ENCODE peak calls at places on chromosome 7, in nine cellular contexts. One of them, this sample, is unnamed.

GRCh38 chr7:149772821-149773425 is 465 bp downstream of the ZNF467 start:
- DNase-seq in kidney: peak; percentile 85
- DNase-seq in right lobe of liver: peak; percentile 48
- DNase-seq in psoas muscle: no peak
- DNase-seq in cardiac muscle cell: no peak
- DNase-seq in tibial artery: no peak
- DNase-seq in fibroblast of pulmonary artery: no peak
- DNase-seq in A673: peak; percentile 37
- DNase-seq in HFF-Myc: no peak
- DNase-seq in this sample: peak; percentile 48

GRCh38 chr7:1096156-1097119 is 8.5 kb downstream of the GPER1 start:
- DNase-seq in psoas muscle: no peak
- DNase-seq in cardiac muscle cell: no peak
- DNase-seq in tibial artery: no peak
- DNase-seq in A673: no peak
- DNase-seq in fibroblast of pulmonary artery: no peak
- DNase-seq in HFF-Myc: no peak
- DNase-seq in kidney: peak; percentile 80
- DNase-seq in right lobe of liver: peak; percentile 75
- DNase-seq in this sample: no peak

GRCh38 chr7:50837965-50838364 is 55.3 kb upstream of the GRB10 start:
- DNase-seq in cardiac muscle cell: peak; percentile 48
- DNase-seq in HFF-Myc: no peak
- DNase-seq in A673: no peak
- DNase-seq in right lobe of liver: no peak
- DNase-seq in fibroblast of pulmonary artery: peak; percentile 82
- DNase-seq in tibial artery: no peak
- DNase-seq in kidney: no peak
- DNase-seq in psoas muscle: no peak
- DNase-seq in this sample: no peak

GRCh38 chr7:155352076-155352752 is 54.5 kb downstream of the INSIG1 start:
- DNase-seq in tibial artery: no peak
- DNase-seq in psoas muscle: no peak
- DNase-seq in cardiac muscle cell: no peak
- DNase-seq in HFF-Myc: no peak
- DNase-seq in fibroblast of pulmonary artery: no peak
- DNase-seq in right lobe of liver: no peak
- DNase-seq in kidney: peak; percentile 58
- DNase-seq in A673: no peak
- DNase-seq in this sample: no peak

GRCh38 chr7:157490465-157490912 is 153.7 kb downstream of the DNAJB6 start:
- DNase-seq in A673: peak; percentile 22
- DNase-seq in kidney: no peak
- DNase-seq in tibial artery: no peak
- DNase-seq in cardiac muscle cell: peak; percentile 72
- DNase-seq in psoas muscle: no peak
- DNase-seq in right lobe of liver: no peak
- DNase-seq in HFF-Myc: no peak
- DNase-seq in fibroblast of pulmonary artery: peak; percentile 52
- DNase-seq in this sample: no peak

GRCh38 chr7:157520249-157520648 is 183.4 kb downstream of the DNAJB6 start:
- DNase-seq in kidney: no peak
- DNase-seq in right lobe of liver: no peak
- DNase-seq in fibroblast of pulmonary artery: no peak
- DNase-seq in A673: no peak
- DNase-seq in cardiac muscle cell: no peak
- DNase-seq in HFF-Myc: no peak
- DNase-seq in psoas muscle: no peak
- DNase-seq in tibial artery: no peak
- DNase-seq in this sample: no peak

GRCh38 chr7:28855538-28856217 is 102.5 kb downstream of the TRIL start:
- DNase-seq in right lobe of liver: peak; percentile 18
- DNase-seq in fibroblast of pulmonary artery: peak; percentile 80
- DNase-seq in HFF-Myc: peak; percentile 87
- DNase-seq in A673: peak; percentile 71
- DNase-seq in cardiac muscle cell: peak; percentile 72
- DNase-seq in tibial artery: no peak
- DNase-seq in psoas muscle: no peak
- DNase-seq in kidney: no peak
- DNase-seq in this sample: no peak

GRCh38 chr7:107694395-107694794 is 33.8 kb downstream of the SLC26A4 start:
- DNase-seq in A673: no peak
- DNase-seq in kidney: no peak
- DNase-seq in psoas muscle: no peak
- DNase-seq in right lobe of liver: no peak
- DNase-seq in HFF-Myc: no peak
- DNase-seq in cardiac muscle cell: peak; percentile 67
- DNase-seq in tibial artery: no peak
- DNase-seq in fibroblast of pulmonary artery: peak; percentile 74
- DNase-seq in this sample: no peak

GRCh38 chr7:119935418-119936025 is 337.5 kb upstream of the KCND2 start:
- DNase-seq in A673: peak; percentile 52
- DNase-seq in tibial artery: no peak
- DNase-seq in cardiac muscle cell: peak; percentile 76
- DNase-seq in fibroblast of pulmonary artery: peak; percentile 71
- DNase-seq in right lobe of liver: no peak
- DNase-seq in kidney: no peak
- DNase-seq in psoas muscle: no peak
- DNase-seq in HFF-Myc: peak; percentile 1
- DNase-seq in this sample: no peak

GRCh38 chr7:42272793-42273665 is 36.0 kb upstream of the GLI3 start:
- DNase-seq in fibroblast of pulmonary artery: peak; percentile 57
- DNase-seq in HFF-Myc: peak; percentile 52
- DNase-seq in tibial artery: no peak
- DNase-seq in right lobe of liver: no peak
- DNase-seq in A673: peak; percentile 45
- DNase-seq in cardiac muscle cell: peak; percentile 76
- DNase-seq in kidney: no peak
- DNase-seq in psoas muscle: no peak
- DNase-seq in this sample: no peak
- TF ChIP-seq CTCF in fibroblast of pulmonary artery: peak; percentile 57
- TF ChIP-seq CTCF in HFF-Myc: peak; percentile 59
- TF ChIP-seq CTCF in tibial artery: no peak
- TF ChIP-seq CTCF in right lobe of liver: no peak
- TF ChIP-seq CTCF in A673: peak; percentile 56
- TF ChIP-seq CTCF in cardiac muscle cell: peak; percentile 68
- TF ChIP-seq CTCF in kidney: no peak
- TF ChIP-seq CTCF in psoas muscle: no peak
- TF ChIP-seq CTCF in this sample: no peak

GRCh38 chr7:14738086-14738485 is 164.5 kb downstream of the DGKB start:
- DNase-seq in A673: no peak
- DNase-seq in tibial artery: no peak
- DNase-seq in fibroblast of pulmonary artery: no peak
- DNase-seq in psoas muscle: no peak
- DNase-seq in kidney: no peak
- DNase-seq in HFF-Myc: no peak
- DNase-seq in right lobe of liver: no peak
- DNase-seq in cardiac muscle cell: no peak
- DNase-seq in this sample: no peak

GRCh38 chr7:14745076-14745475 is 157.5 kb downstream of the DGKB start:
- DNase-seq in kidney: no peak
- DNase-seq in HFF-Myc: no peak
- DNase-seq in tibial artery: no peak
- DNase-seq in psoas muscle: no peak
- DNase-seq in cardiac muscle cell: no peak
- DNase-seq in A673: no peak
- DNase-seq in fibroblast of pulmonary artery: no peak
- DNase-seq in right lobe of liver: no peak
- DNase-seq in this sample: no peak

GRCh38 chr7:14739496-14740185 is 162.9 kb downstream of the DGKB start:
- DNase-seq in tibial artery: no peak
- DNase-seq in right lobe of liver: no peak
- DNase-seq in cardiac muscle cell: no peak
- DNase-seq in kidney: no peak
- DNase-seq in fibroblast of pulmonary artery: no peak
- DNase-seq in A673: no peak
- DNase-seq in HFF-Myc: no peak
- DNase-seq in psoas muscle: no peak
- DNase-seq in this sample: no peak

GRCh38 chr7:14734839-14735321 is 167.7 kb downstream of the DGKB start:
- DNase-seq in fibroblast of pulmonary artery: no peak
- DNase-seq in kidney: no peak
- DNase-seq in A673: peak; percentile 62
- DNase-seq in right lobe of liver: no peak
- DNase-seq in tibial artery: no peak
- DNase-seq in cardiac muscle cell: no peak
- DNase-seq in psoas muscle: no peak
- DNase-seq in HFF-Myc: no peak
- DNase-seq in this sample: peak; percentile 18

GRCh38 chr7:14740606-14741005 is 161.9 kb downstream of the DGKB start:
- DNase-seq in fibroblast of pulmonary artery: no peak
- DNase-seq in kidney: no peak
- DNase-seq in A673: no peak
- DNase-seq in right lobe of liver: no peak
- DNase-seq in psoas muscle: no peak
- DNase-seq in tibial artery: no peak
- DNase-seq in HFF-Myc: no peak
- DNase-seq in cardiac muscle cell: no peak
- DNase-seq in this sample: no peak
- TF ChIP-seq CTCF in fibroblast of pulmonary artery: no peak
- TF ChIP-seq CTCF in kidney: no peak
- TF ChIP-seq CTCF in A673: no peak
- TF ChIP-seq CTCF in right lobe of liver: no peak
- TF ChIP-seq CTCF in psoas muscle: no peak
- TF ChIP-seq CTCF in tibial artery: no peak
- TF ChIP-seq CTCF in HFF-Myc: no peak
- TF ChIP-seq CTCF in cardiac muscle cell: no peak
- TF ChIP-seq CTCF in this sample: no peak

GRCh38 chr7:139570119-139570518 is 46.6 kb downstream of the CLEC2L start:
- DNase-seq in psoas muscle: no peak
- DNase-seq in right lobe of liver: no peak
- DNase-seq in cardiac muscle cell: no peak
- DNase-seq in kidney: no peak
- DNase-seq in HFF-Myc: no peak
- DNase-seq in fibroblast of pulmonary artery: no peak
- DNase-seq in tibial artery: no peak
- DNase-seq in A673: no peak
- DNase-seq in this sample: no peak
- TF ChIP-seq CTCF in psoas muscle: no peak
- TF ChIP-seq CTCF in right lobe of liver: no peak
- TF ChIP-seq CTCF in cardiac muscle cell: no peak
- TF ChIP-seq CTCF in kidney: no peak
- TF ChIP-seq CTCF in HFF-Myc: no peak
- TF ChIP-seq CTCF in fibroblast of pulmonary artery: no peak
- TF ChIP-seq CTCF in tibial artery: no peak
- TF ChIP-seq CTCF in A673: no peak
- TF ChIP-seq CTCF in this sample: no peak

GRCh38 chr7:87918740-87919139 is 15.3 kb upstream of the ADAM22 start:
- DNase-seq in A673: no peak
- DNase-seq in psoas muscle: no peak
- DNase-seq in cardiac muscle cell: no peak
- DNase-seq in kidney: no peak
- DNase-seq in fibroblast of pulmonary artery: no peak
- DNase-seq in right lobe of liver: no peak
- DNase-seq in tibial artery: no peak
- DNase-seq in HFF-Myc: no peak
- DNase-seq in this sample: no peak

GRCh38 chr7:87919875-87920274 is 14.2 kb upstream of the ADAM22 start:
- DNase-seq in kidney: no peak
- DNase-seq in right lobe of liver: no peak
- DNase-seq in cardiac muscle cell: no peak
- DNase-seq in HFF-Myc: no peak
- DNase-seq in A673: no peak
- DNase-seq in tibial artery: no peak
- DNase-seq in psoas muscle: no peak
- DNase-seq in fibroblast of pulmonary artery: no peak
- DNase-seq in this sample: no peak

GRCh38 chr7:87920578-87920977 is 13.5 kb upstream of the ADAM22 start:
- DNase-seq in right lobe of liver: no peak
- DNase-seq in psoas muscle: no peak
- DNase-seq in fibroblast of pulmonary artery: peak; percentile 8
- DNase-seq in HFF-Myc: no peak
- DNase-seq in kidney: no peak
- DNase-seq in cardiac muscle cell: peak; percentile 20
- DNase-seq in tibial artery: no peak
- DNase-seq in A673: no peak
- DNase-seq in this sample: no peak
- TF ChIP-seq CTCF in right lobe of liver: no peak
- TF ChIP-seq CTCF in psoas muscle: no peak
- TF ChIP-seq CTCF in fibroblast of pulmonary artery: no peak
- TF ChIP-seq CTCF in HFF-Myc: no peak
- TF ChIP-seq CTCF in kidney: no peak
- TF ChIP-seq CTCF in cardiac muscle cell: no peak
- TF ChIP-seq CTCF in tibial artery: no peak
- TF ChIP-seq CTCF in A673: no peak
- TF ChIP-seq CTCF in this sample: no peak

GRCh38 chr7:115631782-115632181 is 398.8 kb downstream of the TFEC start:
- DNase-seq in HFF-Myc: no peak
- DNase-seq in tibial artery: no peak
- DNase-seq in kidney: no peak
- DNase-seq in cardiac muscle cell: peak; percentile 27
- DNase-seq in fibroblast of pulmonary artery: peak; percentile 47
- DNase-seq in psoas muscle: no peak
- DNase-seq in A673: no peak
- DNase-seq in right lobe of liver: no peak
- DNase-seq in this sample: no peak
- TF ChIP-seq CTCF in HFF-Myc: no peak
- TF ChIP-seq CTCF in tibial artery: no peak
- TF ChIP-seq CTCF in kidney: no peak
- TF ChIP-seq CTCF in cardiac muscle cell: no peak
- TF ChIP-seq CTCF in fibroblast of pulmonary artery: no peak
- TF ChIP-seq CTCF in psoas muscle: no peak
- TF ChIP-seq CTCF in A673: no peak
- TF ChIP-seq CTCF in right lobe of liver: no peak
- TF ChIP-seq CTCF in this sample: peak; percentile 51

GRCh38 chr7:100428967-100429636 is 529 bp upstream of the MEPCE start:
- DNase-seq in cardiac muscle cell: peak; percentile 100
- DNase-seq in tibial artery: peak; percentile 100
- DNase-seq in A673: peak; percentile 99
- DNase-seq in fibroblast of pulmonary artery: peak; percentile 100
- DNase-seq in HFF-Myc: peak; percentile 98
- DNase-seq in psoas muscle: peak; percentile 100
- DNase-seq in kidney: peak; percentile 100
- DNase-seq in right lobe of liver: peak; percentile 100
- DNase-seq in this sample: peak; percentile 100
- TF ChIP-seq CTCF in cardiac muscle cell: no peak
- TF ChIP-seq CTCF in tibial artery: peak; percentile 59
- TF ChIP-seq CTCF in A673: no peak
- TF ChIP-seq CTCF in fibroblast of pulmonary artery: no peak
- TF ChIP-seq CTCF in HFF-Myc: no peak
- TF ChIP-seq CTCF in psoas muscle: peak; percentile 12
- TF ChIP-seq CTCF in kidney: no peak
- TF ChIP-seq CTCF in right lobe of liver: peak; percentile 34
- TF ChIP-seq CTCF in this sample: no peak

DNA sequence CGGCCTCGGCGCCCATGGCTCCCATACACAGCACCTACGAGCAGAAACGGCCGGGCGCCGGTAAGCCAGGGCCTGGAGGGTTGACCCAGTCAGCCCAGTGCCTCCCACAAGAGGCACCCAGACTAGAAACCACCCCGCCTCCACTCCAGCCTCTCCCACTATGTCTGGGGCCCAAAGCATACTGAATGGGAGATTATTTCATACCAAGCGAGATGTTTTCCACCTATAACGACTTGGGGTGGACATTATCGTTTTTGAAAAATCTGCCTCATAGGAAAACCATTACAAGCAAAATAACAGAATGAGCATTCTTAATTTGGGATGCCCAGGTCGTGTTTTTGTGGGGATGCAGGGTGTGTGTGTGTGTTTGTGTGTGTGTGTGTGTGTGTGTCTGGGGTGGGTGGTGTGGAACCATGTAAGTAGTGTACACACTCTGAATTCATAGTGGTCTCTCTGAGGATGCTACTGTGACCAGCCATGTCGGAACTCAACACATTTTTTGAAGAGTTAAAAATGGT is 1.6 kb downstream of the HOXA6 start:
- DNase-seq in cardiac muscle cell: no peak
- DNase-seq in fibroblast of pulmonary artery: no peak
- DNase-seq in A673: no peak
- DNase-seq in tibial artery: no peak
- DNase-seq in right lobe of liver: no peak
- DNase-seq in psoas muscle: no peak
- DNase-seq in HFF-Myc: no peak
- DNase-seq in kidney: peak; percentile 76
- DNase-seq in this sample: no peak
- TF ChIP-seq CTCF in cardiac muscle cell: no peak
- TF ChIP-seq CTCF in fibroblast of pulmonary artery: no peak
- TF ChIP-seq CTCF in A673: no peak
- TF ChIP-seq CTCF in tibial artery: no peak
- TF ChIP-seq CTCF in right lobe of liver: no peak
- TF ChIP-seq CTCF in psoas muscle: no peak
- TF ChIP-seq CTCF in HFF-Myc: no peak
- TF ChIP-seq CTCF in kidney: no peak
- TF ChIP-seq CTCF in this sample: no peak